ENCODE peak calls at places on chromosomes 4 and X, in seven cellular contexts. One of them, this sample, is unnamed.

GRCh38 chr4:108849611-108850406 is 87.0 kb upstream of the ETNPPL start:
- DNase-seq in pancreas: no peak
- DNase-seq in astrocyte of the cerebellum: peak
- DNase-seq in epithelial cell of esophagus: peak
- DNase-seq in right lobe of liver: no peak
- DNase-seq in cardiac muscle cell: peak
- DNase-seq in psoas muscle: no peak
- DNase-seq in this sample: peak

GRCh38 chr4:24690436-24690835 is 104.9 kb upstream of the SOD3 start:
- DNase-seq in pancreas: no peak
- DNase-seq in astrocyte of the cerebellum: no peak
- DNase-seq in epithelial cell of esophagus: peak
- DNase-seq in right lobe of liver: no peak
- DNase-seq in cardiac muscle cell: peak
- DNase-seq in psoas muscle: peak
- DNase-seq in this sample: peak

GRCh38 chrX:16839852-16840460 is 30.2 kb downstream of the RBBP7 start:
- DNase-seq in pancreas: no peak
- DNase-seq in astrocyte of the cerebellum: no peak
- DNase-seq in epithelial cell of esophagus: peak
- DNase-seq in right lobe of liver: no peak
- DNase-seq in cardiac muscle cell: peak
- DNase-seq in psoas muscle: no peak
- DNase-seq in this sample: peak

GRCh38 chr4:138540056-138540800 is 298.1 kb upstream of the SLC7A11 start:
- DNase-seq in pancreas: no peak
- DNase-seq in astrocyte of the cerebellum: no peak
- DNase-seq in epithelial cell of esophagus: peak
- DNase-seq in right lobe of liver: no peak
- DNase-seq in cardiac muscle cell: no peak
- DNase-seq in psoas muscle: no peak
- DNase-seq in this sample: peak

GRCh38 chr4:82560853-82561744 is 689 bp downstream of the TMEM150C start:
- DNase-seq in pancreas: no peak
- DNase-seq in astrocyte of the cerebellum: no peak
- DNase-seq in epithelial cell of esophagus: no peak
- DNase-seq in right lobe of liver: peak
- DNase-seq in cardiac muscle cell: no peak
- DNase-seq in psoas muscle: no peak
- DNase-seq in this sample: no peak

GRCh38 chr4:160810415-160810814 is 1353.4 kb downstream of the FSTL5 start:
- DNase-seq in pancreas: no peak
- DNase-seq in astrocyte of the cerebellum: no peak
- DNase-seq in epithelial cell of esophagus: no peak
- DNase-seq in right lobe of liver: no peak
- DNase-seq in cardiac muscle cell: no peak
- DNase-seq in psoas muscle: no peak
- DNase-seq in this sample: no peak

GRCh38 chr4:31053451-31053850 is 333.3 kb downstream of the PCDH7 start:
- DNase-seq in pancreas: no peak
- DNase-seq in astrocyte of the cerebellum: no peak
- DNase-seq in epithelial cell of esophagus: no peak
- DNase-seq in right lobe of liver: no peak
- DNase-seq in cardiac muscle cell: no peak
- DNase-seq in psoas muscle: no peak
- DNase-seq in this sample: no peak

GRCh38 chr4:98517444-98518021 is 140.9 kb downstream of the TSPAN5 start:
- DNase-seq in pancreas: no peak
- DNase-seq in astrocyte of the cerebellum: no peak
- DNase-seq in epithelial cell of esophagus: no peak
- DNase-seq in right lobe of liver: no peak
- DNase-seq in cardiac muscle cell: peak
- DNase-seq in psoas muscle: no peak
- DNase-seq in this sample: peak

GRCh38 chrX:110125435-110125834 is 122.5 kb downstream of the TMEM164 start:
- DNase-seq in pancreas: no peak
- DNase-seq in astrocyte of the cerebellum: no peak
- DNase-seq in epithelial cell of esophagus: peak
- DNase-seq in right lobe of liver: no peak
- DNase-seq in cardiac muscle cell: no peak
- DNase-seq in psoas muscle: no peak
- DNase-seq in this sample: no peak

GRCh38 chr4:16464651-16465050 is 238.4 kb upstream of the TAPT1 start:
- DNase-seq in pancreas: no peak
- DNase-seq in astrocyte of the cerebellum: no peak
- DNase-seq in epithelial cell of esophagus: peak
- DNase-seq in right lobe of liver: no peak
- DNase-seq in cardiac muscle cell: peak
- DNase-seq in psoas muscle: no peak
- DNase-seq in this sample: no peak

GRCh38 chrX:122187065-122187464 is 997.0 kb upstream of the GRIA3 start:
- DNase-seq in pancreas: no peak
- DNase-seq in astrocyte of the cerebellum: no peak
- DNase-seq in epithelial cell of esophagus: no peak
- DNase-seq in right lobe of liver: no peak
- DNase-seq in cardiac muscle cell: no peak
- DNase-seq in psoas muscle: no peak
- DNase-seq in this sample: no peak

GRCh38 chr4:183438458-183439113 is 5.8 kb upstream of the CDKN2AIP start:
- DNase-seq in pancreas: peak
- DNase-seq in astrocyte of the cerebellum: peak
- DNase-seq in epithelial cell of esophagus: peak
- DNase-seq in right lobe of liver: no peak
- DNase-seq in cardiac muscle cell: peak
- DNase-seq in psoas muscle: no peak
- DNase-seq in this sample: peak

GRCh38 chr4:165151734-165152133 is 39.1 kb upstream of the TMEM192 start:
- DNase-seq in pancreas: no peak
- DNase-seq in astrocyte of the cerebellum: no peak
- DNase-seq in epithelial cell of esophagus: peak
- DNase-seq in right lobe of liver: no peak
- DNase-seq in cardiac muscle cell: no peak
- DNase-seq in psoas muscle: no peak
- DNase-seq in this sample: peak

GRCh38 chr4:165398570-165398969 is 19.8 kb downstream of the CPE start:
- DNase-seq in pancreas: no peak
- DNase-seq in astrocyte of the cerebellum: no peak
- DNase-seq in epithelial cell of esophagus: peak
- DNase-seq in right lobe of liver: no peak
- DNase-seq in cardiac muscle cell: peak
- DNase-seq in psoas muscle: no peak
- DNase-seq in this sample: peak

GRCh38 chr4:115720611-115721010 is 607.2 kb upstream of the NDST4 start:
- DNase-seq in pancreas: no peak
- DNase-seq in astrocyte of the cerebellum: no peak
- DNase-seq in epithelial cell of esophagus: peak
- DNase-seq in right lobe of liver: no peak
- DNase-seq in cardiac muscle cell: no peak
- DNase-seq in psoas muscle: no peak
- DNase-seq in this sample: no peak

GRCh38 chr4:98828801-98829200 is 100.1 kb downstream of the EIF4E start:
- DNase-seq in pancreas: no peak
- DNase-seq in astrocyte of the cerebellum: no peak
- DNase-seq in epithelial cell of esophagus: peak
- DNase-seq in right lobe of liver: no peak
- DNase-seq in cardiac muscle cell: no peak
- DNase-seq in psoas muscle: no peak
- DNase-seq in this sample: peak

GRCh38 chrX:152451731-152451980 is 541 bp upstream of the GABRA3 start:
- DNase-seq in pancreas: no peak
- DNase-seq in astrocyte of the cerebellum: no peak
- DNase-seq in epithelial cell of esophagus: no peak
- DNase-seq in right lobe of liver: no peak
- DNase-seq in cardiac muscle cell: no peak
- DNase-seq in psoas muscle: no peak
- DNase-seq in this sample: no peak

GRCh38 chr4:44629280-44629866 is 22.1 kb downstream of the YIPF7 start:
- DNase-seq in pancreas: peak
- DNase-seq in astrocyte of the cerebellum: peak
- DNase-seq in epithelial cell of esophagus: peak
- DNase-seq in right lobe of liver: no peak
- DNase-seq in cardiac muscle cell: peak
- DNase-seq in psoas muscle: no peak
- DNase-seq in this sample: peak
- TF ChIP-seq CTCF in pancreas: peak
- TF ChIP-seq CTCF in astrocyte of the cerebellum: peak
- TF ChIP-seq CTCF in epithelial cell of esophagus: peak
- TF ChIP-seq CTCF in right lobe of liver: peak
- TF ChIP-seq CTCF in cardiac muscle cell: peak
- TF ChIP-seq CTCF in psoas muscle: peak
- TF ChIP-seq CTCF in this sample: peak

GRCh38 chr4:675036-675804 is 878 bp downstream of the MYL5 start:
- DNase-seq in pancreas: no peak
- DNase-seq in astrocyte of the cerebellum: no peak
- DNase-seq in epithelial cell of esophagus: no peak
- DNase-seq in right lobe of liver: no peak
- DNase-seq in cardiac muscle cell: no peak
- DNase-seq in psoas muscle: peak
- DNase-seq in this sample: no peak

GRCh38 chr4:676871-677235 is 2.5 kb downstream of the MYL5 start:
- DNase-seq in pancreas: no peak
- DNase-seq in astrocyte of the cerebellum: no peak
- DNase-seq in epithelial cell of esophagus: no peak
- DNase-seq in right lobe of liver: no peak
- DNase-seq in cardiac muscle cell: no peak
- DNase-seq in psoas muscle: peak
- DNase-seq in this sample: no peak

GRCh38 chr4:674172-675035 is at the start of the genes ATP5ME and MYL5:
- DNase-seq in pancreas: peak
- DNase-seq in astrocyte of the cerebellum: peak
- DNase-seq in epithelial cell of esophagus: peak
- DNase-seq in right lobe of liver: peak
- DNase-seq in cardiac muscle cell: peak
- DNase-seq in psoas muscle: peak
- DNase-seq in this sample: peak

GRCh38 chr4:677431-678293 is 3.3 kb downstream of the MYL5 start:
- DNase-seq in pancreas: peak
- DNase-seq in astrocyte of the cerebellum: no peak
- DNase-seq in epithelial cell of esophagus: peak
- DNase-seq in right lobe of liver: no peak
- DNase-seq in cardiac muscle cell: no peak
- DNase-seq in psoas muscle: peak
- DNase-seq in this sample: peak

DNA sequence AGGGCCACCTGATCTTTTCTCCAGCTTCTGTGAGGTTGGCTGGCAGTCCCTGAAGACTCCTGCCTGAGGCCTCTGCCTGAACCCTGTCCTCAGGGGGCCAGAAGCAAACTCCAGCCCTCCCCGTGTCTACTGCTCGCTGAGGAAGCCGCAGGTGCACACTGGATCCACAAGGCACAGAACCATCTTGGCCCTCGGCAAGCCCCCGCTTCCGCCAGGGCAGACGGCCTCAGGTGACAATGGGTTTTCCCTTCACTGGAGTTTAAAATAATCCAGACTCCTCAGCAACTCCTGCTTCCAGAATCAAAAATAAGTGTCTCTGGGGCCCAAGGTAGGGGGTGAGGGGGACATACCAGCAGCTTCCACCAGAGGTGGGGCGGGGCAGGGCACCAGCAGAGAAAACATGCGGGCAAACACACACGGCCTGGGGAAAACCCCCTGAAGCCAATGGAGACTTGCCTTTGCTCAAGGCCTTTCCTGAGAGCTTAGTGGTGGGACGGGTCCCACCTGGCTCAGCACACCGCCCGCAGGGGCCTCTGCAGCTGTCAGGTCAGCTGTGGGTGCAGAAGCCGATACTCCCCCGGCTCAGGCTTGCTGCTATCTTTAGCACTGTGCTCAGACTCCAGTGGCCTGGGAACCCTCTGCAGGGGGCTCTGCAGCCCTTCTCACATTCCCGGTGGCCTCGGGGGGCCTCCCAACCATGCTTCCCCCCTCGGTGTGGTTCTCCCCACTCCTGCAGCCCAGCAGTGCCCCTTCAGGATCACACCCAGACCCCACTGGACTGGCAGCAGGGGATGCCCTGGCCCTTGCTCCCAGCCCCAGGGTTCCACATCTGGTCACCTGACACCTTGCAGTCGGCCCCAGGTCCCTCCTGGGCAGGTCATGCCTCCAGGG is 1.9 kb downstream of the MYL5 start:
- DNase-seq in pancreas: no peak
- DNase-seq in astrocyte of the cerebellum: no peak
- DNase-seq in epithelial cell of esophagus: no peak
- DNase-seq in right lobe of liver: no peak
- DNase-seq in cardiac muscle cell: no peak
- DNase-seq in psoas muscle: peak
- DNase-seq in this sample: no peak
- H3K4me3 ChIP-seq in pancreas: no peak
- H3K4me3 ChIP-seq in astrocyte of the cerebellum: no peak
- H3K4me3 ChIP-seq in epithelial cell of esophagus: no peak
- H3K4me3 ChIP-seq in right lobe of liver: no peak
- H3K4me3 ChIP-seq in cardiac muscle cell: no peak
- H3K4me3 ChIP-seq in psoas muscle: peak
- H3K4me3 ChIP-seq in this sample: no peak

DNA sequence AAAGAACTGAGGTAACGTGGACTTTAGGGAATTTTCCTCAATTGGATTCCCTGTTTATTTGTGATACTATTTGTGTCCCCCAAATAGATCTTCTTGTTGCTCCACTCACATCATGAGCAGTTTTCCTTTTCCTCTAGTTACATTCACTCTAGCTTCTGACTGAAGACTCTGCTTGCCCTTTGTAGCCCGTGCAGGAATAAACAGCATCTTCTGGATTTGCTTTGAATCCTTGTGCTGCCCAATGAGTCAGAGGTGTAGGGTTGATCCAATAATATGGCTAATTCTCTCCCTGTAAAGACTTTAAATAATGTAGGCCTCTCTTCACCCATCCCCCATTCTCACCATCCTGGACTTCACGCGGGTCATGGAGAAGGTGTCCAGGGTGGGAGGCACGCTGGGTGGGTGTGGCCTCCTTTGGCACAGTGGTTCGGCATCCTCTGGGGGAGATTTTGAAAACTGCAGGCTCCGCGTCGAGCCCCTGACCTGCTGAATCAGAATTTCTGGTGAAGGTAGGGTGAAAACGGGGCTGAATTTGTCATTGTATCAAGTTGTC is 9.0 kb downstream of the HAND2 start:
- DNase-seq in pancreas: no peak
- DNase-seq in astrocyte of the cerebellum: no peak
- DNase-seq in epithelial cell of esophagus: no peak
- DNase-seq in right lobe of liver: no peak
- DNase-seq in cardiac muscle cell: no peak
- DNase-seq in psoas muscle: no peak
- DNase-seq in this sample: no peak
- TF ChIP-seq CTCF in pancreas: no peak
- TF ChIP-seq CTCF in astrocyte of the cerebellum: no peak
- TF ChIP-seq CTCF in epithelial cell of esophagus: no peak
- TF ChIP-seq CTCF in right lobe of liver: no peak
- TF ChIP-seq CTCF in cardiac muscle cell: no peak
- TF ChIP-seq CTCF in psoas muscle: no peak
- TF ChIP-seq CTCF in this sample: no peak

GRCh38 chrX:1527457-1527856 is 9.5 kb downstream of the P2RY8 start:
- DNase-seq in pancreas: no peak
- DNase-seq in astrocyte of the cerebellum: no peak
- DNase-seq in epithelial cell of esophagus: no peak
- DNase-seq in right lobe of liver: no peak
- DNase-seq in cardiac muscle cell: no peak
- DNase-seq in psoas muscle: no peak
- DNase-seq in this sample: no peak
- H3K4me3 ChIP-seq in pancreas: no peak
- H3K4me3 ChIP-seq in astrocyte of the cerebellum: no peak
- H3K4me3 ChIP-seq in epithelial cell of esophagus: no peak
- H3K4me3 ChIP-seq in right lobe of liver: no peak
- H3K4me3 ChIP-seq in cardiac muscle cell: no peak
- H3K4me3 ChIP-seq in psoas muscle: no peak
- H3K4me3 ChIP-seq in this sample: no peak

This sample was measured in fibroblast of mammary gland.